ENCODE peak calls at places on chromosomes 2 and 18, in seven cellular contexts. L, H, F, B, S, O and Z are unnamed samples.
A peak's percentile ranks its signal among the peaks of the same experiment; 100 is the strongest.

GRCh38 chr18:27400001-27400400 is 214.9 kb upstream of the CHST9 start:
- DNase-seq in L (no peak), H (no peak), F (no peak), B (no peak), S (no peak), O (no peak), Z (no peak)

GRCh38 chr18:62844850-62845643 is 129.7 kb downstream of the PHLPP1 start:
- DNase-seq in L (no peak), H (no peak), F (no peak), B (no peak), S (no peak), O (no peak), Z (no peak)

GRCh38 chr2:197615033-197615652 is 60.2 kb downstream of the RFTN2 start:
- DNase-seq in L (no peak), H (no peak), F (no peak), B (peak; percentile 16), S (no peak), O (no peak), Z (no peak)

GRCh38 chr2:166239548-166239947 is 111.7 kb upstream of the SCN1A start:
- DNase-seq in L (no peak), H (no peak), F (no peak), B (peak; percentile 39), S (no peak), O (no peak), Z (no peak)

GRCh38 chr2:60555066-60555793 is 1.8 kb upstream of the BCL11A start:
- DNase-seq in L (peak; percentile 69), H (peak; percentile 56), F (peak; percentile 28), B (peak; percentile 64), S (peak; percentile 85), O (no peak), Z (no peak)

GRCh38 chr2:36177282-36177681 is 178.3 kb upstream of the CRIM1 start:
- DNase-seq in L (no peak), H (no peak), F (no peak), B (no peak), S (no peak), O (no peak), Z (no peak)

GRCh38 chr2:121207494-121207893 is 77.5 kb downstream of the TFCP2L1 start:
- DNase-seq in L (peak; percentile 20), H (peak; percentile 21), F (no peak), B (no peak), S (no peak), O (no peak), Z (no peak)

GRCh38 chr2:127820080-127820668 is 9.2 kb upstream of the WDR33 start:
- DNase-seq in L (no peak), H (no peak), F (no peak), B (peak; percentile 33), S (peak; percentile 28), O (no peak), Z (no peak)

GRCh38 chr2:240786355-240786841 is 33.6 kb downstream of the KIF1A start:
- DNase-seq in L (peak; percentile 23), H (peak; percentile 33), F (peak; percentile 9), B (no peak), S (no peak), O (no peak), Z (no peak)

GRCh38 chr2:15767679-15768078 is 172.7 kb upstream of the MYCN start:
- DNase-seq in L (no peak), H (no peak), F (no peak), B (no peak), S (no peak), O (no peak), Z (no peak)

GRCh38 chr2:218754781-218755180 is 27.2 kb upstream of the CYP27A1 start:
- DNase-seq in L (no peak), H (no peak), F (no peak), B (no peak), S (no peak), O (no peak), Z (no peak)

GRCh38 chr2:170530284-170530745 is 184.8 kb upstream of the SP5 start:
- DNase-seq in L (peak; percentile 84), H (peak; percentile 89), F (peak; percentile 80), B (peak; percentile 57), S (no peak), O (peak; percentile 86), Z (peak; percentile 11)

GRCh38 chr18:46660955-46661749 is 4.1 kb upstream of the LOXHD1 start:
- DNase-seq in L (no peak), H (no peak), F (no peak), B (peak; percentile 8), S (no peak), O (no peak), Z (no peak)

GRCh38 chr2:46315103-46315890 is 18.1 kb downstream of the EPAS1 start:
- DNase-seq in L (peak; percentile 87), H (peak; percentile 91), F (peak; percentile 89), B (peak; percentile 98), S (no peak), O (peak; percentile 98), Z (peak; percentile 85)

GRCh38 chr2:46311651-46312223 is 14.5 kb downstream of the EPAS1 start:
- DNase-seq in L (no peak), H (no peak), F (no peak), B (no peak), S (no peak), O (no peak), Z (no peak)

GRCh38 chr2:46314065-46314835 is 17.0 kb downstream of the EPAS1 start:
- DNase-seq in L (no peak), H (no peak), F (no peak), B (no peak), S (no peak), O (no peak), Z (no peak)

GRCh38 chr2:46310446-46310845 is 13.2 kb downstream of the EPAS1 start:
- DNase-seq in L (no peak), H (no peak), F (no peak), B (no peak), S (no peak), O (no peak), Z (no peak)

GRCh38 chr2:46313063-46313462 is 15.9 kb downstream of the EPAS1 start:
- DNase-seq in L (no peak), H (no peak), F (no peak), B (no peak), S (no peak), O (peak; percentile 58), Z (no peak)
- H3K9me3 ChIP-seq in L (no peaks in the 10 kb centered on the region), H (no peaks in the 10 kb centered on the region), F (no peaks in the 10 kb centered on the region), B (no peaks in the 10 kb centered on the region), S (no peaks in the 10 kb centered on the region), O (no peaks in the 10 kb centered on the region), Z (no peaks in the 10 kb centered on the region)

GRCh38 chr18:79952457-79952995 is 1.1 kb upstream of the SLC66A2 start:
- DNase-seq in L (peak; percentile 48), H (peak; percentile 56), F (no peak), B (no peak), S (no peak), O (no peak), Z (no peak)

GRCh38 chr18:79951545-79952456 is at the start of gene SLC66A2:
- DNase-seq in L (peak; percentile 95), H (peak; percentile 97), F (peak; percentile 94), B (peak; percentile 66), S (peak; percentile 92), O (peak; percentile 89), Z (peak; percentile 95)

GRCh38 chr18:79949571-79950439 is 1.6 kb downstream of the SLC66A2 start:
- DNase-seq in L (peak; percentile 85), H (peak; percentile 68), F (peak; percentile 60), B (no peak), S (no peak), O (no peak), Z (peak; percentile 69)

GRCh38 chr18:79948719-79949411 is 2.6 kb downstream of the SLC66A2 start:
- DNase-seq in L (peak; percentile 38), H (peak; percentile 51), F (no peak), B (no peak), S (no peak), O (no peak), Z (no peak)

GRCh38 chr18:79950440-79951341 is 762 bp downstream of the SLC66A2 start:
- DNase-seq in L (peak; percentile 74), H (peak; percentile 78), F (no peak), B (no peak), S (no peak), O (no peak), Z (no peak)
- H3K4me1 ChIP-seq in L (peaks cover 59% of the 10 kb centered on the region), H (peaks cover 40% of the 10 kb centered on the region), F (peaks cover 62% of the 10 kb centered on the region), B (no peaks in the 10 kb centered on the region), S (peaks cover 38% of the 10 kb centered on the region), O (no peaks in the 10 kb centered on the region), Z (peaks cover 20% of the 10 kb centered on the region)

GRCh38 chr2:133452146-133452545 is 116.1 kb downstream of the NCKAP5 start:
- DNase-seq in L (no peak), H (no peak), F (no peak), B (no peak), S (no peak), O (no peak), Z (no peak)
- H3K27ac ChIP-seq in L (no peak overlapping the region), H (no peak overlapping the region), F (no peak overlapping the region), B (no peak overlapping the region), S (no peak overlapping the region), O (no peak overlapping the region), Z (no peak overlapping the region)

DNA sequence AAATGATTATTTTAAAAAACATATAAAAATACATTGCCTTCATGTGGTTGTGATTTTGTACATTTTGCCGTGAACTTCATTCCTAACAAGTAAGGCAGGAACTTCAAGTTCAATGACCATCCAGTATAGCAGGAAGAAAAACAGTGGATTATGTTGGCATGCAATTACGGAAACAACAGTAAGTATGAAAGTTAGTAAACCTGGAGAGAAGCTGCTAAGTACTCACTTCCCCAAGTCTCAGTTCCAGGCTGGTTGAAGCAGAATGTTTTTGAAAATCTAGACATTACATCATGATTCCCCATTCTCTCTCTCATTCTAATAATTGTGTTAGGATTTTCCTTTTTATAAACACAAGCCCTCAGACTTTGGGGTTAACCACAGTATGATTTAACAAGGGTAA is 987.1 kb upstream of the KLHL29 start:
- DNase-seq in L (no peak), H (no peak), F (no peak), B (no peak), S (no peak), O (no peak), Z (no peak)
- H3K9me3 ChIP-seq in L (no peaks in the 10 kb centered on the region), H (no peaks in the 10 kb centered on the region), F (no peaks in the 10 kb centered on the region), B (no peaks in the 10 kb centered on the region), S (no peaks in the 10 kb centered on the region), O (no peaks in the 10 kb centered on the region), Z (no peaks in the 10 kb centered on the region)